ENCODE peak calls at places on chromosomes 12 and 14, in six cellular contexts. A, O, R, M, F and V are unnamed samples.
A peak's percentile ranks its signal among the peaks of the same experiment; 100 is the strongest.

GRCh38 chr12:28622416-28622815 is 432.2 kb downstream of the CCDC91 start:
- DNase-seq in A (no peak), O (no peak), R (no peak), M (peak; percentile 2), F (peak; percentile 58), V (no peak)

GRCh38 chr12:21539797-21540196 is 13.7 kb downstream of the SPX start:
- DNase-seq in R (no peak), O (no peak), M (no peak), A (no peak), F (peak; percentile 45), V (no peak)

GRCh38 chr14:20811994-20812393 is 9.3 kb upstream of the RNASE1 start:
- DNase-seq in O (no peak), F (no peak), M (no peak), R (no peak), A (no peak), V (no peak)

GRCh38 chr12:2169964-2170363 is 117.2 kb downstream of the CACNA1C start:
- DNase-seq in F (no peak), M (no peak), R (no peak), O (no peak), A (no peak), V (no peak)

GRCh38 chr14:104769324-104770071 is 16.6 kb downstream of the SIVA1 start:
- DNase-seq in F (no peak), O (no peak), M (no peak), R (no peak), A (no peak), V (no peak)

GRCh38 chr12:26868505-26869494 is 35.8 kb upstream of the ITPR2 start:
- DNase-seq in R (no peak), M (no peak), O (no peak), A (no peak), F (no peak), V (no peak)

GRCh38 chr14:105019861-105020814 is 745 bp downstream of the CDCA4 start:
- DNase-seq in A (no peak), O (peak; percentile 62), F (no peak), M (no peak), R (peak; percentile 73), V (no peak)

GRCh38 chr12:131699434-131699833 is 11.5 kb upstream of the SFSWAP start:
- DNase-seq in F (no peak), O (no peak), M (no peak), A (no peak), R (no peak), V (no peak)

GRCh38 chr12:80551897-80552296 is 107.9 kb downstream of the PTPRQ start:
- DNase-seq in R (no peak), F (peak; percentile 89), O (no peak), A (no peak), M (peak; percentile 99), V (peak; percentile 65)

GRCh38 chr12:49562233-49562632 is 5.7 kb downstream of the MCRS1 start:
- DNase-seq in R (no peak), A (no peak), F (no peak), M (no peak), O (no peak), V (no peak)

GRCh38 chr12:62800707-62801400 is 134.1 kb downstream of the PPM1H start:
- DNase-seq in A (no peak), F (no peak), O (no peak), R (no peak), M (no peak), V (no peak)

GRCh38 chr14:95935228-95935822 is 58.7 kb downstream of the TUNAR start:
- DNase-seq in M (no peak), O (no peak), F (peak; percentile 15), R (no peak), A (no peak), V (no peak)

GRCh38 chr14:61527325-61528100 is 167.8 kb upstream of the HIF1A start:
- DNase-seq in F (peak; percentile 42), M (no peak), R (no peak), O (peak; percentile 52), A (no peak), V (peak; percentile 83)

GRCh38 chr12:88597361-88597760 is 17.1 kb upstream of the KITLG start:
- DNase-seq in F (no peak), R (no peak), M (no peak), A (no peak), O (no peak), V (no peak)

GRCh38 chr12:104680506-104680905 is 223.8 kb downstream of the CHST11 start:
- DNase-seq in O (no peak), F (no peak), M (no peak), A (no peak), R (no peak), V (no peak)

GRCh38 chr12:5264006-5264405 is 167.9 kb upstream of the NTF3 start:
- DNase-seq in M (no peak), F (no peak), O (no peak), R (no peak), A (no peak), V (no peak)

GRCh38 chr12:63276537-63277365 is 125.8 kb upstream of the AVPR1A start:
- DNase-seq in R (no peak), M (no peak), A (no peak), O (no peak), F (peak; percentile 37), V (no peak)

GRCh38 chr14:95523051-95523817 is 6.8 kb upstream of the SYNE3 start:
- DNase-seq in F (no peak), A (no peak), O (no peak), R (no peak), M (no peak), V (no peak)

GRCh38 chr12:47900101-47900479 is 4.7 kb downstream of the VDR start:
- DNase-seq in F (no peak), A (no peak), M (no peak), O (no peak), R (no peak), V (no peak)

GRCh38 chr14:92511472-92512247 is 1.9 kb upstream of the RIN3 start:
- DNase-seq in F (peak; percentile 82), A (peak; percentile 63), M (peak; percentile 84), R (no peak), O (no peak), V (peak; percentile 90)

GRCh38 chr14:72607386-72608125 is 286.3 kb downstream of the DPF3 start:
- DNase-seq in A (no peak), R (no peak), O (no peak), F (no peak), M (no peak), V (peak; percentile 28)

GRCh38 chr12:30548203-30548602 is 147.5 kb downstream of the IPO8 start:
- DNase-seq in R (no peak), M (no peak), F (no peak), O (no peak), A (no peak), V (no peak)

GRCh38 chr12:25784669-25785068 is 173.8 kb upstream of the RASSF8 start:
- DNase-seq in R (no peak), A (no peak), O (no peak), F (no peak), M (no peak), V (no peak)

GRCh38 chr12:128693771-128694170 is 130.0 kb downstream of the SLC15A4 start:
- DNase-seq in O (no peak), R (no peak), F (no peak), M (no peak), A (no peak), V (no peak)

GRCh38 chr14:106277503-106277902 is 751.1 kb downstream of the TMEM121 start:
- DNase-seq in F (no peak), A (no peak), O (no peak), M (no peak), R (no peak), V (no peak)

DNA sequence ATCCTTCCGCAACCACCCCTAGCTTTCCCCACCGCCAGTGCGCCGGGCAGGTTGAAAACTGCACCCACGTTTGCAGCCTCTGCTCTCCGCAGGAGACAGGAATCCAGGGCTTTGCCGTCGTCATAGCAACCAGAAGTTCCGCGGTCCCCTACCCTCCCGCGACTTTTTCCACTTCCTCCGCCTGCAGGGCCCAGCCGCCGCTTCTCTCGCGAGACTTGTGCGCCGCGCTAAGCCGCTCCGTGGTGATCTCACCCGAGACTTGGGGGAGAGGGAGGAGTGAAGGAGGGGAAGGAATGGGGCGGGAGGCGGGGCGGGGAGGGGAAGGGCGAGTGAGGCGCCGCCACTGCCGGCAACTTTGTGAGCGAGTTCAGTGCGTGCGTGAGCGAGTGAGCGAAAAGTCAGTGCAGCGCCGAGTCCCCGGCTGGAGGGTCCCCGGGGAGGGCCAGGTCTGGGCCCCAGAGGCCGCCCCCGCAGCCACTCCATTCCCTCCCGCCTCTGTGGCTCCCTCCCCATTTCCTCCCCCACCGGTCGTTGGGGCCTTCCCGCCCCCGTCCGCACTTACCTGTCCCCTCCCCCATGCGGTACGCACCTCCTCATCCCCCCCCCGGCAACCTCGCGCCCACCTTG is 413.0 kb downstream of the PCNX1 start:
- DNase-seq in O (peak; percentile 98), M (peak; percentile 89), A (peak; percentile 99), R (peak; percentile 99), F (peak; percentile 99), V (peak; percentile 92)
- TF ChIP-seq CTCF in O (no peak), M (no peak), A (no peak), R (no peak), F (no peak), V (no peak)

GRCh38 chr14:75030147-75030546 is 21.1 kb downstream of the MLH3 start:
- DNase-seq in R (no peak), M (no peak), O (no peak), A (no peak), F (no peak), V (no peak)

DNA sequence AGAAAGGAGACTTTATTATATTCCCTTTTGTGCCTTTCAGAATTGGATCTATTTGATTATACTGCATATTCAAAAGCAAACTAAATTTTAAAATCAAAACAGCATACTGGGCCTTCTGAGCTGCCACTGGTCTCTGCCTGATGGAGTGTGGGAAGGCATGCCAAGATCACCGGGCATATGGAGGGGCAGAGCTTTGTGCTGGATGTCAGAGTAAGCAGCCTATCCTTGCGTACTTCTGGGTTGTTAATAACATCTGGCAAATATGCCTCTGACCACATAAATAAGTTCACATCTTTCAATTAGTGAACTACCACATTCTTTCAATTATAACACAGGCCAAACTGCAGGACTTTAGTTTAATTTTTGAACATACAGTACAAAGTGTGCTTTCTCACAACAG is 18.3 kb downstream of the MLH3 start:
- DNase-seq in A (no peak), M (no peak), O (no peak), R (no peak), F (no peak), V (no peak)
- H3K36me3 ChIP-seq in A (peaks cover 57% of the 10 kb centered on the region), M (peaks cover 1% of the 10 kb centered on the region), O (no peaks in the 10 kb centered on the region), R (peaks cover 63% of the 10 kb centered on the region), F (peaks cover 16% of the 10 kb centered on the region), V (no peaks in the 10 kb centered on the region)

DNA sequence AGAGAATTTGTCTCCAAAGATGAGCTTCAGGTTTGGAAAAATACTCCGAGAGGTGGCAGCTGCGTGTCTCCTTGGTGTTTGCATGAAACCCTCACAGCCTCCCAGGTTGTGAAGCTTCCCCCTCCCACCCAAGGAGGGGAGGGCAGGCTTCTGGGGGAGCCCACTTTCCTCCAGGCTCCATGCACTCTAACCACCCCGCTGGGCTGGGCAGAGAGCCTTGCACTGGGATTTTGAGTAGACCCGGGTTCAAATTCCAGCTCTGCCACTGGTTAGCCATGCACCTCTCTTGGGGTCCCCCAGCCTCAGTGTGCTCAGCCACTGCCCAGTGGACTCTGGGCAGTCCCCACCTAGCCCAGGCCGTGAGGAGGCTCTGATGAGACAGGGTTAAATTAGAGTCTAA is 4.3 kb upstream of the DLK1 start:
- DNase-seq in O (no peak), A (no peak), F (no peak), M (no peak), R (no peak), V (no peak)
- H3K4me3 ChIP-seq in O (no peak overlapping the region), A (no peak overlapping the region), F (no peak overlapping the region), M (no peak overlapping the region), R (no peak overlapping the region), V (no peak overlapping the region)

DNA sequence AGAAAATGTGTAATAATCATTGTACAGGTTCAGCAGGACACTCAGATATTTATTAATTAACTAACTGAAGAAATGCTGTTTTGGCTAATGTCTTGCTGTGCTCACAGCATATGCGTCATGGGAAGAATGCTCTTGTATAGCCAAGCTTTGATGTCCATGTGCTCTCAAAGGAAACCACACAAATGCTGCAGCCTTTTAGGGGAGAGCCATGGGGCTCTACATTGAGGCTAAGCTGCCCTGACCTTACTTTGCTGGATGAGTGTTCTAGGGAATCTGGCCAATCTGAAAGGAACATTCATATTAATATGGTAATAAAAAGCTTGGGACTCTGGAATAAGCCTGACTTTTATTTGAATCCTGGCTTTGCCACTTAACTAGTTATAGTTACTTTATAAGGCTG is 9.5 kb upstream of the CRADD start:
- DNase-seq in A (no peak), O (no peak), M (no peak), R (no peak), F (no peak), V (no peak)
- TF ChIP-seq CTCF in A (no peak), O (no peak), M (no peak), R (no peak), F (no peak), V (no peak)